ENCODE peak calls at places on chromosomes 2 and 18, in four cellular contexts. M is NT2/D1, Q is H9, D is HepG2. T is an unnamed sample.

GRCh38 chr2:161555826-161556225 is 68.4 kb upstream of the SLC4A10 start:
- DNase-seq in Q (no peak), M (no peak), D (no peak), T (no peak)

GRCh38 chr2:141911485-141912066 is 219.2 kb downstream of the LRP1B start:
- DNase-seq in D (peak; percentile 50), M (peak; percentile 40), Q (peak; percentile 63), T (no peak)

GRCh38 chr2:155663265-155663664 is 669.3 kb downstream of the NR4A2 start:
- DNase-seq in M (no peak), D (no peak), Q (no peak), T (no peak)

GRCh38 chr2:232537079-232537478 is 2.4 kb upstream of the CHRNG start:
- DNase-seq in Q (peak; percentile 83), D (peak; percentile 48), M (no peak), T (no peak)

GRCh38 chr2:137050949-137051348 is 285.6 kb downstream of the THSD7B start:
- DNase-seq in D (no peak), M (no peak), Q (no peak), T (no peak)

GRCh38 chr2:156423674-156424282 is 12.4 kb upstream of the GPD2 start:
- DNase-seq in Q (no peak), D (no peak), M (no peak), T (no peak)

GRCh38 chr2:193584522-193584938 is 1389.8 kb upstream of the TMEFF2 start:
- DNase-seq in D (peak; percentile 71), M (peak; percentile 25), Q (peak; percentile 43), T (no peak)

GRCh38 chr2:217559084-217559483 is 443.7 kb downstream of the TNS1 start:
- DNase-seq in Q (no peak), M (no peak), D (no peak), T (no peak)

GRCh38 chr18:35311506-35311905 is 21.5 kb upstream of the ZSCAN30 start:
- DNase-seq in M (no peak), Q (no peak), D (no peak), T (no peak)

GRCh38 chr2:20666364-20667150 is at the start of gene GDF7:
- DNase-seq in M (no peak), Q (peak; percentile 70), D (peak; percentile 46), T (no peak)

GRCh38 chr2:12211326-12212170 is 465.1 kb downstream of the LPIN1 start:
- DNase-seq in D (no peak), Q (no peak), M (no peak), T (no peak)

GRCh38 chr2:69715964-69716363 is 26.0 kb upstream of the ANXA4 start:
- DNase-seq in D (no peak), M (no peak), Q (no peak), T (no peak)

GRCh38 chr18:45197526-45197970 is 417.7 kb upstream of the SLC14A2 start:
- DNase-seq in D (no peak), Q (no peak), M (no peak), T (no peak)

GRCh38 chr18:29383311-29384273 is 1206.7 kb upstream of the CDH2 start:
- DNase-seq in D (no peak), Q (no peak), M (no peak), T (no peak)

GRCh38 chr2:219058541-219059374 is 2.0 kb downstream of the IHH start:
- DNase-seq in M (no peak), D (peak; percentile 85), Q (peak; percentile 34), T (no peak)

GRCh38 chr18:76307293-76307690 is 187.8 kb downstream of the ZNF516 start:
- DNase-seq in Q (no peak), M (no peak), D (no peak), T (no peak)

GRCh38 chr2:179860255-179861026 is 971 bp downstream of the ZNF385B start:
- DNase-seq in Q (peak; percentile 47), D (no peak), M (no peak), T (no peak)

GRCh38 chr2:127429291-127429690 is 11.1 kb downstream of the PROC start:
- DNase-seq in D (no peak), Q (no peak), M (no peak), T (no peak)

GRCh38 chr2:43217228-43218220 is 8.9 kb downstream of the ZFP36L2 start:
- DNase-seq in M (peak; percentile 96), D (no peak), Q (peak; percentile 97), T (no peak)

GRCh38 chr2:16546128-16546754 is 119.4 kb downstream of the CYRIA start:
- DNase-seq in Q (peak; percentile 39), M (peak; percentile 66), D (peak; percentile 64), T (peak; percentile 9)

GRCh38 chr2:114330594-114330993 is 111.8 kb upstream of the DPP10 start:
- DNase-seq in M (no peak), D (no peak), Q (no peak), T (no peak)

GRCh38 chr2:168220971-168221819 is 26.2 kb downstream of the STK39 start:
- DNase-seq in M (no peak), Q (no peak), D (peak; percentile 98), T (no peak)

GRCh38 chr2:227388537-227389011 is 825 bp upstream of the SCYGR1 start:
- DNase-seq in Q (no peak), M (no peak), D (no peak), T (peak; percentile 75)

GRCh38 chr2:18976112-18976961 is 382.1 kb downstream of the OSR1 start:
- DNase-seq in D (no peak), Q (no peak), M (no peak), T (no peak)

GRCh38 chr2:28035816-28036215 is 145.3 kb downstream of the BABAM2 start:
- DNase-seq in D (no peak), M (no peak), Q (no peak), T (no peak)

GRCh38 chr2:212135739-212136138 is 402.9 kb downstream of the ERBB4 start:
- DNase-seq in M (no peak), Q (no peak), D (no peak), T (no peak)

GRCh38 chr18:5167827-5168226 is 29.2 kb downstream of the AKAIN1 start:
- DNase-seq in M (no peak), D (no peak), Q (no peak), T (no peak)

GRCh38 chr18:50744253-50744652 is 75.6 kb downstream of the MRO start:
- DNase-seq in D (no peak), M (no peak), Q (no peak), T (no peak)

GRCh38 chr2:200377774-200378336 is 71.4 kb downstream of the SPATS2L start:
- DNase-seq in Q (no peak), D (peak; percentile 23), M (no peak), T (no peak)

GRCh38 chr2:5969301-5969700 is 277.1 kb downstream of the SOX11 start:
- DNase-seq in D (no peak), M (no peak), Q (no peak), T (no peak)

GRCh38 chr2:206555721-206556120 is 86.6 kb upstream of the FAM237A start:
- DNase-seq in Q (no peak), D (no peak), M (no peak), T (no peak)

GRCh38 chr2:97718051-97718882 is 4.9 kb downstream of the ZAP70 start:
- DNase-seq in M (no peak), D (no peak), Q (no peak), T (no peak)

GRCh38 chr2:8987413-8987812 is 16.1 kb downstream of the MBOAT2 start:
- DNase-seq in Q (no peak), M (no peak), D (no peak), T (no peak)

GRCh38 chr2:26193578-26194231 is 20.8 kb downstream of the GAREM2 start:
- DNase-seq in Q (no peak), M (no peak), D (no peak), T (no peak)

GRCh38 chr18:27223570-27224340 is 38.6 kb upstream of the CHST9 start:
- DNase-seq in Q (peak; percentile 69), M (no peak), D (no peak), T (no peak)

GRCh38 chr2:82636411-82637020 is 1822.6 kb downstream of the SUCLG1 start:
- DNase-seq in D (no peak), Q (no peak), M (no peak), T (no peak)

GRCh38 chr18:61821748-61822147 is 71.1 kb downstream of the RNF152 start:
- DNase-seq in D (no peak), Q (no peak), M (no peak), T (no peak)

DNA sequence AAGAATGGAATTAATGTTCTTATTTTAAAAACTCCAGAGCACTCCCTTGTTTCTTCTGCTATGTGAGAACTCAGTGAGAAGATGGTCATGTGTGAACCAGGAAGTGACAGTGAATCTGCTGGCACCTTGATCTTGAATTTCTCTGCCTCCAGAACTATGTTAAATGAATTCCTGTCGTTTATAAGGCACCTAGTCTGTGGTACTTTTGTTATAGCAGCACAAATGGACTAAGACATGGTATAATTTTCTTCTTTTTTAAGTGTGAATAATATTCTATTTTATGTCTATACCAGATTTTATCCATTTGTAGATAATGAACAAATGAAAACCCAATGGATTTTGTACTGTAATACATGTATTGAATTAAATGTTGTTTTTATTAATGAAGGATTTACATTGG is 601.9 kb upstream of the REG3G start:
- DNase-seq in D (no peak), Q (no peak), M (no peak), T (no peak)
- H3K4me1 ChIP-seq in D (no peaks in the 10 kb centered on the region), Q (no peaks in the 10 kb centered on the region), M (no peaks in the 10 kb centered on the region), T (no peaks in the 10 kb centered on the region)

DNA sequence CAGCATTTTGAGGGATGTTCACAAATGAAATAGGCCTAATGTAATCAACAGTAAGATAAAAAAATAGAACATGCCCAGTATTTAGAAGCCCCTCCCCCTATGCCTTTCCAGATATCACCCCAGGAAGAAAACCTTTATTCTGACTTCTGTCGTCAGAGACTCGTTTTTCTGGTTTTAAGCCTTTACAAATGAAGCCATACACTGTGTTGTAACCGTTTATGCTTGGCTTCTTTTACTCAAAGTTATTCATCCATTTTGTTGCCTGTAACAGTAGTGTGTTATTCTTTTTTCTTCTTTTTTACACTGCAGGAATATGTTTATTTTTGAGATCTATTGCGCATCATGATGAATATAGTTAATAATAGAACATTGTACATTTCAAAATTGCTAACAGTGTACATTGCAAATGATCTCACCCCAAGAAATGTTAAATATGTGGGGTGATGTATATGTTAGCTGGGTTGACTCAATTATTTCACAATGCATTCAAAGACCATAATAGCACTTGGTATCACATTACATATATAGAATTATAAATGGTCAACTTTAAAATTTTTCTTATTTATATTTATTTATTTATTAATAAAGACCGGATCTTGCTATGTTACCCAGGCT is 28.1 kb upstream of the PNPT1 start:
- DNase-seq in Q (no peak), D (no peak), M (no peak), T (no peak)
- H3K9ac ChIP-seq in Q (no peak overlapping the region), D (no peak overlapping the region), M (no peak overlapping the region), T (no peak overlapping the region)

GRCh38 chr2:229407170-229407569 is 136.1 kb upstream of the PID1 start:
- DNase-seq in Q (no peak), M (no peak), D (peak; percentile 49), T (peak; percentile 93)
- H3K9me3 ChIP-seq in Q (no peaks in the 10 kb centered on the region), M (no peaks in the 10 kb centered on the region), D (no peaks in the 10 kb centered on the region), T (no peaks in the 10 kb centered on the region)

DNA sequence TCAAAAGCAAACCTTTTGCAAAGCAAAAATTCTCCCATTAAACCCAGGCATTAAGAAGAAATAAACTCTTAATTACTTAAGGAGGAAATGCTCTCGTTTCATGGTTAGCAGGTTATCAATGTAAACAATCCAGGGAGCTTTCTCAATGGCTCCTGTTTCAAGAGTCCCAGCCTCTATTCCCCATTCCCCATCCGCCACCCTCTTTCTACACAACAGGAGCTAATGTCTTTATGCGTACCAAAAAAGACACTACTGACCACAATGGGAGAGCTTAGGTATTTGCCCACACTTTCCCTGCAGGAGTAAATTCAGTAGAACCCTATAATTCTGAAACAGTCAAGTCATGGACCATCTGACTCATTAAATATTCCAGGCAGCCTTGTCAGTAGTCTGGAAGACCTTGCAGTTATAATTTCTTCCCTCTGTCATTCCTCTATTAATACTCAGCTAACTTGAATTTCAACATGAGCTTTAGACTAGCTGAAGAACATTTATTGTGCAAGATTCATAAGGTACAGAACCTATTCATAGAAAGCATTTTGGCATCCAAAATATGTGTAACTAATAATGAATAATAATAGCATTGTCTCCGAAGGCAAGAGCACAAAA is 48.6 kb downstream of the SLC8A1 start:
- DNase-seq in D (no peak), Q (no peak), M (no peak), T (peak; percentile 87)
- H3K4me1 ChIP-seq in D (no peaks in the 10 kb centered on the region), Q (peaks cover 2% of the 10 kb centered on the region), M (no peaks in the 10 kb centered on the region), T (peaks cover 36% of the 10 kb centered on the region)

GRCh38 chr2:241739177-241739576 is 4.7 kb downstream of the D2HGDH start:
- DNase-seq in D (no peak), M (no peak), Q (peak; percentile 20), T (no peak)
- H3K9ac ChIP-seq in D (no peak overlapping the region), M (no peak overlapping the region), Q (no peak overlapping the region), T (no peak overlapping the region)